ENCODE peak calls at places on chromosomes 16 and 17, in eight cellular contexts. One of them, this sample, is unnamed. For H3K4me1, the result is how much of the 10 kb centered on the place peaks cover.

GRCh38 chr16:7421578-7421977 is 88.9 kb downstream of the RBFOX1 start:
- DNase-seq in GM12878: no peak
- DNase-seq in left lung: no peak
- DNase-seq in OCI-LY7: no peak
- DNase-seq in esophagus squamous epithelium: no peak
- DNase-seq in Peyer's patch: no peak
- DNase-seq in ascending aorta: no peak
- DNase-seq in psoas muscle: no peak
- DNase-seq in this sample: no peak

GRCh38 chr17:48734328-48735056 is 5.9 kb upstream of the HOXB13 start:
- DNase-seq in left lung: no peak
- DNase-seq in esophagus squamous epithelium: no peak
- DNase-seq in psoas muscle: no peak
- DNase-seq in OCI-LY7: no peak
- DNase-seq in Peyer's patch: no peak
- DNase-seq in ascending aorta: no peak
- DNase-seq in GM12878: no peak
- DNase-seq in this sample: no peak

GRCh38 chr17:56150631-56151030 is 2.6 kb upstream of the ANKFN1 start:
- DNase-seq in left lung: no peak
- DNase-seq in psoas muscle: no peak
- DNase-seq in GM12878: no peak
- DNase-seq in esophagus squamous epithelium: no peak
- DNase-seq in ascending aorta: no peak
- DNase-seq in Peyer's patch: no peak
- DNase-seq in OCI-LY7: no peak
- DNase-seq in this sample: no peak

GRCh38 chr17:65370669-65371126 is 190.8 kb downstream of the AXIN2 start:
- DNase-seq in GM12878: no peak
- DNase-seq in psoas muscle: no peak
- DNase-seq in esophagus squamous epithelium: no peak
- DNase-seq in ascending aorta: no peak
- DNase-seq in Peyer's patch: peak
- DNase-seq in left lung: no peak
- DNase-seq in OCI-LY7: no peak
- DNase-seq in this sample: peak

GRCh38 chr17:51948128-51948527 is 210.4 kb downstream of the CA10 start:
- DNase-seq in GM12878: no peak
- DNase-seq in psoas muscle: peak
- DNase-seq in Peyer's patch: no peak
- DNase-seq in esophagus squamous epithelium: no peak
- DNase-seq in left lung: no peak
- DNase-seq in ascending aorta: no peak
- DNase-seq in OCI-LY7: no peak
- DNase-seq in this sample: no peak

GRCh38 chr16:68575082-68575481 is 36.0 kb downstream of the ZFP90 start:
- DNase-seq in psoas muscle: no peak
- DNase-seq in GM12878: no peak
- DNase-seq in left lung: no peak
- DNase-seq in Peyer's patch: no peak
- DNase-seq in ascending aorta: no peak
- DNase-seq in OCI-LY7: no peak
- DNase-seq in esophagus squamous epithelium: no peak
- DNase-seq in this sample: no peak

GRCh38 chr17:67056746-67057490 is 12.6 kb downstream of the CACNG1 start:
- DNase-seq in OCI-LY7: peak
- DNase-seq in esophagus squamous epithelium: no peak
- DNase-seq in GM12878: no peak
- DNase-seq in left lung: no peak
- DNase-seq in ascending aorta: peak
- DNase-seq in psoas muscle: peak
- DNase-seq in Peyer's patch: no peak
- DNase-seq in this sample: no peak

GRCh38 chr16:85424260-85425060 is 188.7 kb upstream of the GSE1 start:
- DNase-seq in left lung: peak
- DNase-seq in OCI-LY7: no peak
- DNase-seq in GM12878: no peak
- DNase-seq in psoas muscle: peak
- DNase-seq in ascending aorta: no peak
- DNase-seq in esophagus squamous epithelium: no peak
- DNase-seq in Peyer's patch: no peak
- DNase-seq in this sample: peak

GRCh38 chr17:74361613-74362391 is at the start of gene BTBD17:
- DNase-seq in left lung: no peak
- DNase-seq in Peyer's patch: peak
- DNase-seq in ascending aorta: no peak
- DNase-seq in GM12878: no peak
- DNase-seq in psoas muscle: peak
- DNase-seq in esophagus squamous epithelium: no peak
- DNase-seq in OCI-LY7: no peak
- DNase-seq in this sample: peak

GRCh38 chr16:85334718-85335583 is 222.7 kb upstream of the CIBAR2 start:
- DNase-seq in esophagus squamous epithelium: no peak
- DNase-seq in ascending aorta: no peak
- DNase-seq in left lung: peak
- DNase-seq in GM12878: no peak
- DNase-seq in psoas muscle: no peak
- DNase-seq in OCI-LY7: peak
- DNase-seq in Peyer's patch: peak
- DNase-seq in this sample: peak

GRCh38 chr17:28385037-28385797 is 13.7 kb downstream of the SARM1 start:
- DNase-seq in GM12878: no peak
- DNase-seq in OCI-LY7: no peak
- DNase-seq in left lung: peak
- DNase-seq in ascending aorta: no peak
- DNase-seq in psoas muscle: peak
- DNase-seq in esophagus squamous epithelium: no peak
- DNase-seq in Peyer's patch: peak
- DNase-seq in this sample: peak

GRCh38 chr17:81092518-81093095 is 57.7 kb downstream of the BAIAP2 start:
- DNase-seq in esophagus squamous epithelium: no peak
- DNase-seq in Peyer's patch: no peak
- DNase-seq in psoas muscle: no peak
- DNase-seq in GM12878: no peak
- DNase-seq in ascending aorta: no peak
- DNase-seq in OCI-LY7: no peak
- DNase-seq in left lung: no peak
- DNase-seq in this sample: no peak

GRCh38 chr17:81094744-81095607 is 60.0 kb downstream of the BAIAP2 start:
- DNase-seq in psoas muscle: peak
- DNase-seq in esophagus squamous epithelium: no peak
- DNase-seq in GM12878: peak
- DNase-seq in OCI-LY7: peak
- DNase-seq in ascending aorta: peak
- DNase-seq in left lung: peak
- DNase-seq in Peyer's patch: peak
- DNase-seq in this sample: peak

GRCh38 chr17:81093576-81094223 is 58.7 kb downstream of the BAIAP2 start:
- DNase-seq in esophagus squamous epithelium: no peak
- DNase-seq in GM12878: no peak
- DNase-seq in Peyer's patch: no peak
- DNase-seq in ascending aorta: no peak
- DNase-seq in left lung: no peak
- DNase-seq in psoas muscle: no peak
- DNase-seq in OCI-LY7: no peak
- DNase-seq in this sample: no peak

GRCh38 chr17:81095608-81095888 is 60.6 kb downstream of the BAIAP2 start:
- DNase-seq in GM12878: no peak
- DNase-seq in Peyer's patch: no peak
- DNase-seq in left lung: no peak
- DNase-seq in psoas muscle: no peak
- DNase-seq in OCI-LY7: no peak
- DNase-seq in ascending aorta: no peak
- DNase-seq in esophagus squamous epithelium: no peak
- DNase-seq in this sample: no peak

GRCh38 chr17:81094224-81094743 is 59.3 kb downstream of the BAIAP2 start:
- DNase-seq in left lung: no peak
- DNase-seq in OCI-LY7: no peak
- DNase-seq in esophagus squamous epithelium: no peak
- DNase-seq in GM12878: no peak
- DNase-seq in ascending aorta: no peak
- DNase-seq in Peyer's patch: no peak
- DNase-seq in psoas muscle: no peak
- DNase-seq in this sample: no peak
- TF ChIP-seq CTCF in left lung: no peak
- TF ChIP-seq CTCF in OCI-LY7: no peak
- TF ChIP-seq CTCF in esophagus squamous epithelium: no peak
- TF ChIP-seq CTCF in GM12878: no peak
- TF ChIP-seq CTCF in ascending aorta: no peak
- TF ChIP-seq CTCF in Peyer's patch: no peak
- TF ChIP-seq CTCF in psoas muscle: no peak
- TF ChIP-seq CTCF in this sample: no peak

GRCh38 chr17:59760164-59760563 is 52.7 kb downstream of the VMP1 start:
- DNase-seq in left lung: no peak
- DNase-seq in GM12878: no peak
- DNase-seq in OCI-LY7: no peak
- DNase-seq in psoas muscle: no peak
- DNase-seq in ascending aorta: no peak
- DNase-seq in esophagus squamous epithelium: no peak
- DNase-seq in Peyer's patch: no peak
- DNase-seq in this sample: no peak
- H3K4me1 ChIP-seq in left lung: under half
- H3K4me1 ChIP-seq in GM12878: under half
- H3K4me1 ChIP-seq in OCI-LY7: under half
- H3K4me1 ChIP-seq in psoas muscle: under half
- H3K4me1 ChIP-seq in ascending aorta: under half
- H3K4me1 ChIP-seq in esophagus squamous epithelium: under half
- H3K4me1 ChIP-seq in Peyer's patch: under half
- H3K4me1 ChIP-seq in this sample: under half

GRCh38 chr17:57723427-57724037 is 21.6 kb downstream of the CCDC182 start:
- DNase-seq in OCI-LY7: no peak
- DNase-seq in Peyer's patch: no peak
- DNase-seq in psoas muscle: no peak
- DNase-seq in left lung: no peak
- DNase-seq in esophagus squamous epithelium: no peak
- DNase-seq in GM12878: no peak
- DNase-seq in ascending aorta: no peak
- DNase-seq in this sample: no peak
- TF ChIP-seq CTCF in OCI-LY7: no peak
- TF ChIP-seq CTCF in Peyer's patch: no peak
- TF ChIP-seq CTCF in psoas muscle: no peak
- TF ChIP-seq CTCF in left lung: no peak
- TF ChIP-seq CTCF in esophagus squamous epithelium: no peak
- TF ChIP-seq CTCF in GM12878: no peak
- TF ChIP-seq CTCF in ascending aorta: no peak
- TF ChIP-seq CTCF in this sample: no peak

DNA sequence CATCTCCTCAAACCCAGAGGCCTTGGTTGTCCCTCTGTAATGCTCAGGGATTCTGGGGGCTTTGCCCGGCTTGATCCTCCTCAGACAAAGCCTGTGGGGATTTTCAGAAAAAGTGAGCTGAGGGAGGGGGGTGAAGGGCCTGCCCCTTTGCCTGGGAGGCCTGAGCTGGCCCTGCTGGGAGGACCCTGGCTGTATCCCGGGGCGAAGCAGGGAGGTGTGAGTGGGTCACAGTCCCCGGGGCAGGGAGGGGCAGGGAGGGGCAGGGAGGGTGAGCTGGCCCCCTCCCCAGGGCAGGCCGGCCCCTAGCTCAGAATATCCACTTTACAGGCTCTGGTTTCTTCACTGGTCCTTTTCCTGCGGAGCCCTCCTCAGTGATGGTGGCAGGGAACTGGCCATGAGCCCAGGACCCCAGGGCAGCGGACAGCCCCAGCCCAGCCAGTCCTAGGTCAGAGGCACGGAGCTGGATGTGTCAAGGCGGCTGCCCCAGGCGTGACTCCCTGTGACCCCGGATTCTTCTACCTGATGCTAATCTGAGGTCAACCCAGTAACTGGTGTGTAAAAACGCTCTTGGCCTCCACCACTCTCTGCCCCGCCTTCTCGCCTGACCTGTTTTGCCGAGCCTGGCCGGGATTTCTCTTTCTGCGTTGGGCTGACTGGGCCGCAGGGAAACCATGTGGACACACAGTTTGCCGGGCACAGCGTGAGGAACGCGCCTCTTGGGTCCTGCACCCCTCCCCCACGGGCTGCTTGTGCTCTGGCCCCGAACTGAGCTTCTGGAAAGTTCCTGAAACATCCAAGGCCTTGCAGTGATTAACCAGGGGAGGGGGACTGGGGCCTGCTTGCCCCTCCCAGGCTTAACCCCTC is 5.8 kb upstream of the FASN start:
- DNase-seq in Peyer's patch: no peak
- DNase-seq in psoas muscle: peak
- DNase-seq in OCI-LY7: peak
- DNase-seq in GM12878: no peak
- DNase-seq in esophagus squamous epithelium: no peak
- DNase-seq in ascending aorta: peak
- DNase-seq in left lung: no peak
- DNase-seq in this sample: peak
- H3K4me1 ChIP-seq in Peyer's patch: under half
- H3K4me1 ChIP-seq in psoas muscle: half or more
- H3K4me1 ChIP-seq in OCI-LY7: half or more
- H3K4me1 ChIP-seq in GM12878: under half
- H3K4me1 ChIP-seq in esophagus squamous epithelium: half or more
- H3K4me1 ChIP-seq in ascending aorta: under half
- H3K4me1 ChIP-seq in left lung: under half
- H3K4me1 ChIP-seq in this sample: half or more

GRCh38 chr17:38766341-38766740 is 13.8 kb downstream of the PSMB3 start:
- DNase-seq in OCI-LY7: no peak
- DNase-seq in ascending aorta: no peak
- DNase-seq in GM12878: no peak
- DNase-seq in Peyer's patch: no peak
- DNase-seq in left lung: no peak
- DNase-seq in esophagus squamous epithelium: no peak
- DNase-seq in psoas muscle: no peak
- DNase-seq in this sample: no peak
- TF ChIP-seq CTCF in OCI-LY7: no peak
- TF ChIP-seq CTCF in ascending aorta: no peak
- TF ChIP-seq CTCF in GM12878: no peak
- TF ChIP-seq CTCF in Peyer's patch: no peak
- TF ChIP-seq CTCF in left lung: no peak
- TF ChIP-seq CTCF in esophagus squamous epithelium: no peak
- TF ChIP-seq CTCF in psoas muscle: no peak
- TF ChIP-seq CTCF in this sample: no peak

DNA sequence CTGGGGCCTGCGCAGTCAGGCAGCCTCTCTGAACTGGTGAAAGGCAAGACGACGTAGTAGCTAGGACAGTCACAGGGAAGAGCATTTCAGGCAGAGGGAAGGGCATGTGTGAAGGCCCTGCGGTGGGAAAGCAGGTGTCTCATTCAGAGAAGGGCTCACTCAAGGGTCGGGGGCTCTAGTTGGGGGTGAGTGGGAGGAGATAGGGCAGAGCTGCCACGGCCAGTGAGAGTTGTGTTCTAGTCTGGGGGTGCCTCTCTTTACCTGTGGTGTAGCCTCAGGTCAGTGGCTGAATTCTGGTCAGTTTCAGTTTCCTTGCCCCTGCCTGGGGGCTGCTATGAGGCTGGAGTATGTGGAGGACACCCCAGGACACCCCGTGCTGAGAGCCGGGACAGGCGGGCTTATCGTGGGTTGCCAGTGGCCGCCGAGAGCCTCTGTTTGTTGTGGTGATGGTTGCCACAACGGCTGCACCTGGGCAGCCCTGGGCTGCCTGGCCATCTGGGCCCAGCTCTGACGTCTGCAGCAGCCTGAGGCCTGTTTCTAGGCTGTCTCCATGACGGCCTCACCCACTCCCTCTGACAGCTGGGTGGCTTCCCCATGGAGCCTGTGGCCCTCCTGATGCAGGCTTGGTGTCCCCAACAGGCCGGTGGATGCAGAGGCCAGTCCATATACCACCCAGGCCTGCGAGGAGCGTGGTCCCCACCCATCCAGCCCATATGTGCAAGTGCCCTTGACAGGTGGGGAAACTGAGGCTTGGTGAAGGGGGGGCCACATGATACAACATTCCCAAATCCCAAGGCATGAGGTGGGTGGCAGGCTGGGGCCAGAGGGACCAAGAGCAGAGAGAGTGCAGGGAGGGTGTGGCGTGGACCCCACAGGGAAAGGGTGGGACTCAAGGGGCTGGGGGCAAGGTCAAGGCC is 10.8 kb downstream of the MAP2K3 start:
- DNase-seq in OCI-LY7: no peak
- DNase-seq in ascending aorta: no peak
- DNase-seq in GM12878: no peak
- DNase-seq in psoas muscle: no peak
- DNase-seq in esophagus squamous epithelium: no peak
- DNase-seq in left lung: peak
- DNase-seq in Peyer's patch: peak
- DNase-seq in this sample: peak
- H3K4me1 ChIP-seq in OCI-LY7: under half
- H3K4me1 ChIP-seq in ascending aorta: under half
- H3K4me1 ChIP-seq in GM12878: under half
- H3K4me1 ChIP-seq in psoas muscle: under half
- H3K4me1 ChIP-seq in esophagus squamous epithelium: under half
- H3K4me1 ChIP-seq in left lung: under half
- H3K4me1 ChIP-seq in Peyer's patch: under half
- H3K4me1 ChIP-seq in this sample: under half